ENCODE peak calls at places on chromosomes 16 and 17, in seven cellular contexts. R, P, D, F, K, O and E are unnamed samples.

GRCh38 chr17:37708616-37709212 is 36.1 kb downstream of the HNF1B start:
- DNase-seq in R (no peak), O (no peak), P (peak; percentile 53), F (peak; percentile 97), K (no peak), D (no peak), E (no peak)

GRCh38 chr17:17680477-17681186 is 626 bp upstream of the RAI1 start:
- DNase-seq in D (no peak), F (no peak), R (no peak), P (no peak), K (no peak), O (no peak), E (no peak)

GRCh38 chr16:65497571-65497970 is 375.7 kb upstream of the CDH11 start:
- DNase-seq in F (no peak), K (no peak), P (peak; percentile 33), R (no peak), D (no peak), O (no peak), E (no peak)

GRCh38 chr17:77889866-77890760 is 68.4 kb upstream of the TNRC6C start:
- DNase-seq in R (no peak), O (no peak), P (no peak), D (no peak), K (no peak), F (no peak), E (no peak)

GRCh38 chr17:62680541-62681052 is 53.1 kb downstream of the MRC2 start:
- DNase-seq in R (no peak), P (no peak), F (no peak), K (no peak), O (no peak), D (no peak), E (no peak)

GRCh38 chr17:41060052-41060604 is at the start of gene KRTAP2-3:
- DNase-seq in R (no peak), K (no peak), F (peak; percentile 36), D (peak; percentile 86), P (peak; percentile 97), O (no peak), E (no peak)

GRCh38 chr17:80107231-80108021 is 6.0 kb downstream of the GAA start:
- DNase-seq in R (no peak), F (no peak), K (no peak), D (no peak), P (no peak), O (no peak), E (no peak)

GRCh38 chr17:38338053-38338452 is 5.7 kb downstream of the GPR179 start:
- DNase-seq in D (no peak), P (no peak), F (no peak), K (no peak), O (no peak), R (no peak), E (no peak)

GRCh38 chr16:75267631-75268264 is 16.3 kb upstream of the BCAR1 start:
- DNase-seq in F (peak; percentile 71), R (no peak), D (peak; percentile 54), O (no peak), P (peak; percentile 53), K (no peak), E (peak; percentile 64)

GRCh38 chr16:90015586-90016338 is 3.5 kb downstream of the DBNDD1 start:
- DNase-seq in D (no peak), R (no peak), O (no peak), F (no peak), K (no peak), P (no peak), E (peak; percentile 85)

GRCh38 chr16:17527538-17527937 is 56.8 kb upstream of the XYLT1 start:
- DNase-seq in D (no peak), F (no peak), K (no peak), P (no peak), R (no peak), O (no peak), E (no peak)

GRCh38 chr17:39709319-39709997 is 9.6 kb downstream of the ERBB2 start:
- DNase-seq in K (no peak), R (no peak), P (no peak), F (no peak), D (no peak), O (no peak), E (no peak)

GRCh38 chr17:19364699-19365498 is 2.4 kb upstream of the B9D1 start:
- DNase-seq in K (no peak), R (no peak), D (no peak), O (no peak), F (peak; percentile 70), P (no peak), E (no peak)

GRCh38 chr16:26930776-26931175 is 136.0 kb upstream of the C16orf82 start:
- DNase-seq in P (no peak), F (no peak), O (no peak), K (no peak), R (no peak), D (no peak), E (no peak)

GRCh38 chr17:59190806-59191205 is 19.0 kb upstream of the SMG8 start:
- DNase-seq in P (no peak), R (no peak), D (no peak), O (no peak), F (no peak), K (no peak), E (no peak)

GRCh38 chr17:18099516-18099915 is 9.0 kb upstream of the MYO15A start:
- DNase-seq in D (no peak), F (no peak), O (no peak), P (no peak), R (no peak), K (no peak), E (no peak)

GRCh38 chr17:66850692-66851091 is 15.8 kb downstream of the CACNG5 start:
- DNase-seq in R (no peak), D (no peak), K (no peak), F (no peak), P (no peak), O (no peak), E (no peak)

GRCh38 chr17:49197346-49197998 is 12.9 kb downstream of the GNGT2 start:
- DNase-seq in F (no peak), O (no peak), K (no peak), P (no peak), D (no peak), R (no peak), E (no peak)

GRCh38 chr17:18280239-18280638 is 19.8 kb downstream of the MIEF2 start:
- DNase-seq in F (no peak), R (no peak), K (no peak), O (no peak), D (no peak), P (no peak), E (no peak)

GRCh38 chr17:74430706-74431567 is 951 bp upstream of the GPRC5C start:
- DNase-seq in P (peak; percentile 4), F (peak; percentile 95), O (no peak), D (peak; percentile 40), K (peak; percentile 64), R (peak; percentile 26), E (no peak)

GRCh38 chr17:82372591-82373452 is 1.3 kb downstream of the UTS2R start:
- DNase-seq in K (no peak), R (no peak), D (no peak), F (no peak), O (no peak), P (no peak), E (no peak)

GRCh38 chr17:5592382-5592781 is 8.1 kb upstream of the NLRP1 start:
- DNase-seq in O (no peak), F (peak; percentile 33), K (no peak), D (peak; percentile 29), P (peak; percentile 44), R (no peak), E (peak; percentile 55)

DNA sequence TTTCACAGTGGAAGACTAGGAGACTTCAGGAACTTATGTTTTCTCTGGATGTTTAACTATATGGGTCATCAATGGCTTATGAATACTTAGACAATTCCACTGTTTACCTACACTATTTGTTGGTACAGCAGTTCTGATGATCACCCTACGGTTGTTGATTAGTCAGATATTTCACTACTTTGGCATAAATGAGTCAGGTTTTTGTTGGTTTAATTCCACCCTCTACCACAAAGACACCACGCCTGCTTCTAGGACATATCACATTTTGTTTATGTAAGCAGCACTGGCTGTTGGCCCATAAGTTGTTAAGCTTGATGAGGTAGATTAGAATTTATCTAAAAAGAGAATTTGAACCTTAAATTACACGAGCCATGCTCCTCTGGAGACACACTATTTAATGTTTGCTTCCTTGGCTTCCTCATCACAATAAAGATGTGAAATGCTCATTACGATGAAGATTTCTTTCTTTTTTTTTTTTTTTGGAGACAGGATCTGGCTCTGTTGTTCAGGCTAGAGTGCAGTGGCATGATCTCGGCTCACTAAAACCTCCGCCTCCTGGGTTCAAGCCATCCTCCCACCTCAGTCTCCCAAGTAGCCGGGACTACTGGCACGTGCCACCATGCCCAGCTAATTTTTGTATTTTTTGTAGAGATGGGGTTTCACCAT is 4.3 kb downstream of the GDE1 start:
- DNase-seq in K (peak; percentile 21), O (no peak), P (peak; percentile 42), R (no peak), F (no peak), D (no peak), E (peak; percentile 14)
- TF ChIP-seq POLR2A in K (no peak), O (no peak), P (no peak), R (no peak), F (no peak), D (no peak), E (no peak)

DNA sequence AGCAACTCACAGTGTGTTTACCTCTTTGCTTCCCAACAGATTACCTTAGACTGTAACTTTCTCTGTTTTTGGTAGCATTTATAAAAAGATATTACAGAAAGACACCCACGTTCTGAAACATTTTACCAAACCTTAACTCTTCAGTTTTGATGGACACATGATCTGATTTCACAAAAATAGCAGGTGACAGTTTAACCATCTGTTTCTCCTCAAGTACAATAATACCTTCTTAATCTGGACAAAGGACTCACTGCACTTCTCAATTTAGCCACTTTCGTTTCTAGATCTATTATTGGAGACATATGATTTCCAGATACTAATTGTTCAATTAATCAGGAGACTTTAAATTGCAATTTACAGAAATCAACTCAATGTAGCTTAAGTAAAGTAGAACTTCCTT is 703.8 kb upstream of the KIF2B start:
- DNase-seq in P (no peak), F (no peak), R (no peak), O (no peak), D (no peak), K (no peak), E (no peak)
- TF ChIP-seq CTCF in P (no peak), F (no peak), R (no peak), O (no peak), D (no peak), K (no peak), E (no peak)

DNA sequence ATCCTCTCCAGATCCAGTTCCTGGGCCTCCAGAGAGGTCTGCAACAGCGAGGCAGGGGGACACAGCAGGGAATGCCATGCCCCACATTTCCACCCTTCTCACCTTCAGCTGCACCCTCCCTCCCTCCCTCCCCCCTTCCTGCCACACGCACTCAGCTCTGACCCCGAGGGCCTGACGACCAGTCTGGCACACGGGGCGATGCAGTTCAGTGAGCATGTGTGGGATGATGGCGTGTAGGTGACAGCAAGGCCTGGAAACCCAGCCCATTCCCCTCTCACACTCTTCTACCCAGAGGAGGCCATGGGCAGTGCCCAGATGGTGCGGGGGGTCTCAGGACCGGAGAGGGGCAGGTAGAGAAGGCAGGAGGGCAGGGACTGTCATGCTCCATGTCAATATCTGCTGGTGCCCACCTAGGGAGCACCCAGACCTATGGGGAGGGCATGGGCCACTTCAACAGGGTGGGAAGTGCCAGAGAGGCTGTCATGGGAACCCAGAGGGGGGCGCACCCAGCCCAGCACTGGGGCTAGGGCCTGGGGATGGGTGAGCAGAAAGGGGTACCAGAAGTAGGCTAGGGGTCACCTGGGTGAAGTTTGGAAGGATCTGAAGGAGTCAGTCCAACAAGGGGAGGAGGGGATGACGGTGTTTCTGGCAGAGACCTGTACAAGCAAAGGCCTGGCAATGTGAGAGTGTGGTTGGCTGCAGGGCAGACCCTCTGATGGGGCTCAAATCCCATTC is 13.6 kb upstream of the KATNB1 start:
- DNase-seq in P (no peak), F (no peak), D (no peak), O (no peak), K (no peak), R (no peak), E (no peak)
- H2AFZ ChIP-seq in P (no peak overlapping the region), F (no peak overlapping the region), D (no peak overlapping the region), O (no peak overlapping the region), K (no peak overlapping the region), R (no peak overlapping the region), E (no peak overlapping the region)

GRCh38 chr17:28030386-28030785 is 12.1 kb upstream of the NLK start:
- DNase-seq in P (no peak), O (no peak), F (peak; percentile 22), R (no peak), D (no peak), K (no peak), E (no peak)
- TF ChIP-seq POLR2A in P (no peak), O (no peak), F (no peak), R (no peak), D (no peak), K (no peak), E (no peak)